ENCODE peak calls at places on chromosomes 6 and 20, in ten cellular contexts. N is Peyer's patch; L is A549; M is stimulated activated CD4-positive, alpha-beta T cell treated with anti-CD3 and anti-CD28 coated beads, Interleukin-15, amount 100 ng/mL, for 24 hours; E is kidney glomerular epithelial cell; K is SK-N-DZ; I is activated effector memory CD4-positive, alpha-beta T cell treated with anti-CD3 and anti-CD28 coated beads, Interleukin-2, amount 50 U/mL, for 16 hours; H is NCI-H69; T is NCI-H446 treated with DMSO at 0.1 percent for 48 hours; P is fibroblast of villous mesenchyme. R is an unnamed sample.

GRCh38 chr6:90940812-90941481 is 354.1 kb upstream of the MAP3K7 start:
- DNase-seq in E (peak), I (no peak), M (no peak), N (no peak), H (peak), L (peak), T (peak), K (peak), P (peak), R (peak)

GRCh38 chr6:152635949-152636674 is 1.1 kb downstream of the SYNE1 start:
- DNase-seq in E (peak), L (no peak), T (no peak), H (peak), I (no peak), M (peak), K (peak), P (peak), N (no peak), R (peak)

GRCh38 chr20:62581806-62582205 is 60.5 kb upstream of the SLCO4A1 start:
- DNase-seq in M (no peak), N (no peak), T (no peak), H (no peak), I (no peak), L (no peak), E (no peak), K (no peak), P (no peak), R (no peak)

GRCh38 chr20:4443016-4443415 is 278.7 kb upstream of the PRND start:
- DNase-seq in E (no peak), L (no peak), M (no peak), I (no peak), K (no peak), N (no peak), H (no peak), P (no peak), T (no peak), R (no peak)

GRCh38 chr6:106470811-106471210 is 110.3 kb downstream of the CRYBG1 start:
- DNase-seq in P (no peak), T (no peak), N (no peak), H (peak), L (no peak), M (no peak), E (no peak), I (no peak), K (no peak), R (no peak)

GRCh38 chr6:169975701-169976100 is 224.3 kb downstream of the ERMARD start:
- DNase-seq in M (no peak), H (no peak), I (no peak), E (no peak), P (no peak), T (no peak), K (no peak), L (no peak), N (no peak), R (no peak)

GRCh38 chr6:33983109-33983475 is 162.8 kb downstream of the GRM4 start:
- DNase-seq in K (no peak), L (peak), E (no peak), T (no peak), H (peak), N (no peak), M (no peak), P (peak), I (peak), R (no peak)

GRCh38 chr6:105226598-105227291 is 46.9 kb upstream of the POPDC3 start:
- DNase-seq in N (no peak), T (no peak), E (no peak), M (no peak), L (no peak), K (peak), I (no peak), H (no peak), P (no peak), R (no peak)

GRCh38 chr20:48923149-48923718 is 1.7 kb downstream of the ARFGEF2 start:
- DNase-seq in M (no peak), E (no peak), H (no peak), N (no peak), I (no peak), P (peak), K (no peak), T (no peak), L (no peak), R (no peak)

GRCh38 chr6:37021356-37022129 is 16.1 kb downstream of the FGD2 start:
- DNase-seq in H (peak), K (peak), I (peak), L (peak), T (no peak), N (no peak), M (peak), P (peak), E (no peak), R (no peak)

GRCh38 chr6:37779111-37779800 is 40.3 kb upstream of the ZFAND3 start:
- DNase-seq in N (no peak), P (no peak), H (peak), T (peak), K (no peak), I (no peak), E (no peak), L (no peak), M (no peak), R (no peak)

GRCh38 chr20:62339647-62340062 is 27.5 kb downstream of the LAMA5 start:
- DNase-seq in L (no peak), K (no peak), M (no peak), P (no peak), I (no peak), H (no peak), T (no peak), E (no peak), N (no peak), R (no peak)

GRCh38 chr6:98827295-98828159 is 6.8 kb upstream of the POU3F2 start:
- DNase-seq in T (no peak), N (no peak), E (no peak), K (no peak), I (no peak), M (no peak), H (peak), P (no peak), L (no peak), R (peak)